ENCODE peak calls at places on chromosomes 11 and 22, in eight cellular contexts. One of them, this sample, is unnamed.

GRCh38 chr22:50471962-50472361 is 2.9 kb downstream of the SBF1 start:
- DNase-seq in right atrium auricular region: no peak
- DNase-seq in neural crest cell: no peak
- DNase-seq in psoas muscle: no peak
- DNase-seq in foreskin keratinocyte: no peak
- DNase-seq in H1: no peak
- DNase-seq in GM13977: no peak
- DNase-seq in bronchial epithelial cell: no peak
- DNase-seq in this sample: no peak

GRCh38 chr11:118786657-118787056 is 4.3 kb downstream of the DDX6 start:
- DNase-seq in right atrium auricular region: no peak
- DNase-seq in neural crest cell: no peak
- DNase-seq in psoas muscle: no peak
- DNase-seq in foreskin keratinocyte: no peak
- DNase-seq in H1: no peak
- DNase-seq in GM13977: no peak
- DNase-seq in bronchial epithelial cell: no peak
- DNase-seq in this sample: no peak

GRCh38 chr11:19039409-19039808 is 21.1 kb downstream of the MRGPRX2 start:
- DNase-seq in right atrium auricular region: no peak
- DNase-seq in neural crest cell: no peak
- DNase-seq in psoas muscle: no peak
- DNase-seq in foreskin keratinocyte: no peak
- DNase-seq in H1: no peak
- DNase-seq in GM13977: no peak
- DNase-seq in bronchial epithelial cell: no peak
- DNase-seq in this sample: no peak

GRCh38 chr22:38504731-38505594 is 1.1 kb downstream of the DDX17 start:
- DNase-seq in right atrium auricular region: no peak
- DNase-seq in neural crest cell: no peak
- DNase-seq in psoas muscle: peak; percentile 60
- DNase-seq in foreskin keratinocyte: no peak
- DNase-seq in H1: no peak
- DNase-seq in GM13977: peak; percentile 55
- DNase-seq in bronchial epithelial cell: peak; percentile 32
- DNase-seq in this sample: no peak

GRCh38 chr22:32473388-32473952 is 1.1 kb upstream of the FBXO7 start:
- DNase-seq in right atrium auricular region: no peak
- DNase-seq in neural crest cell: peak; percentile 25
- DNase-seq in psoas muscle: no peak
- DNase-seq in foreskin keratinocyte: no peak
- DNase-seq in H1: peak; percentile 56
- DNase-seq in GM13977: peak; percentile 72
- DNase-seq in bronchial epithelial cell: peak; percentile 71
- DNase-seq in this sample: peak; percentile 23

GRCh38 chr11:57303990-57304579 is 20.7 kb downstream of the TNKS1BP1 start:
- DNase-seq in right atrium auricular region: no peak
- DNase-seq in neural crest cell: no peak
- DNase-seq in psoas muscle: no peak
- DNase-seq in foreskin keratinocyte: peak; percentile 72
- DNase-seq in H1: no peak
- DNase-seq in GM13977: peak; percentile 4
- DNase-seq in bronchial epithelial cell: peak; percentile 94
- DNase-seq in this sample: no peak

GRCh38 chr11:110454609-110455008 is 24.9 kb downstream of the FDX1 start:
- DNase-seq in right atrium auricular region: no peak
- DNase-seq in neural crest cell: no peak
- DNase-seq in psoas muscle: no peak
- DNase-seq in foreskin keratinocyte: no peak
- DNase-seq in H1: no peak
- DNase-seq in GM13977: no peak
- DNase-seq in bronchial epithelial cell: no peak
- DNase-seq in this sample: no peak

GRCh38 chr11:86874314-86875056 is 74.1 kb downstream of the PRSS23 start:
- DNase-seq in right atrium auricular region: no peak
- DNase-seq in neural crest cell: no peak
- DNase-seq in psoas muscle: no peak
- DNase-seq in foreskin keratinocyte: no peak
- DNase-seq in H1: no peak
- DNase-seq in GM13977: no peak
- DNase-seq in bronchial epithelial cell: no peak
- DNase-seq in this sample: no peak

GRCh38 chr11:90204832-90205646 is 17.8 kb downstream of the CHORDC1 start:
- DNase-seq in right atrium auricular region: no peak
- DNase-seq in neural crest cell: no peak
- DNase-seq in psoas muscle: no peak
- DNase-seq in foreskin keratinocyte: no peak
- DNase-seq in H1: no peak
- DNase-seq in GM13977: peak; percentile 20
- DNase-seq in bronchial epithelial cell: peak; percentile 58
- DNase-seq in this sample: peak; percentile 22

GRCh38 chr11:46356911-46357482 is 9.7 kb downstream of the DGKZ start:
- DNase-seq in right atrium auricular region: no peak
- DNase-seq in neural crest cell: no peak
- DNase-seq in psoas muscle: peak; percentile 10
- DNase-seq in foreskin keratinocyte: no peak
- DNase-seq in H1: no peak
- DNase-seq in GM13977: no peak
- DNase-seq in bronchial epithelial cell: peak; percentile 84
- DNase-seq in this sample: no peak

GRCh38 chr22:27668828-27669797 is 132.4 kb downstream of the MN1 start:
- DNase-seq in right atrium auricular region: peak; percentile 90
- DNase-seq in neural crest cell: no peak
- DNase-seq in psoas muscle: peak; percentile 88
- DNase-seq in foreskin keratinocyte: peak; percentile 66
- DNase-seq in H1: no peak
- DNase-seq in GM13977: no peak
- DNase-seq in bronchial epithelial cell: peak; percentile 58
- DNase-seq in this sample: no peak

GRCh38 chr22:49208768-49209252 is 618.9 kb downstream of the BRD1 start:
- DNase-seq in right atrium auricular region: peak; percentile 28
- DNase-seq in neural crest cell: peak; percentile 30
- DNase-seq in psoas muscle: no peak
- DNase-seq in foreskin keratinocyte: no peak
- DNase-seq in H1: peak; percentile 79
- DNase-seq in GM13977: no peak
- DNase-seq in bronchial epithelial cell: no peak
- DNase-seq in this sample: no peak

GRCh38 chr11:99822846-99823565 is 802.3 kb downstream of the CNTN5 start:
- DNase-seq in right atrium auricular region: no peak
- DNase-seq in neural crest cell: no peak
- DNase-seq in psoas muscle: no peak
- DNase-seq in foreskin keratinocyte: peak; percentile 1
- DNase-seq in H1: no peak
- DNase-seq in GM13977: no peak
- DNase-seq in bronchial epithelial cell: peak; percentile 34
- DNase-seq in this sample: no peak

GRCh38 chr22:18059991-18060390 is 17.8 kb upstream of the PEX26 start:
- DNase-seq in right atrium auricular region: no peak
- DNase-seq in neural crest cell: no peak
- DNase-seq in psoas muscle: no peak
- DNase-seq in foreskin keratinocyte: no peak
- DNase-seq in H1: no peak
- DNase-seq in GM13977: no peak
- DNase-seq in bronchial epithelial cell: no peak
- DNase-seq in this sample: no peak

GRCh38 chr11:35166369-35167360 is 27.7 kb downstream of the CD44 start:
- DNase-seq in right atrium auricular region: peak; percentile 64
- DNase-seq in neural crest cell: no peak
- DNase-seq in psoas muscle: peak; percentile 24
- DNase-seq in foreskin keratinocyte: peak; percentile 88
- DNase-seq in H1: no peak
- DNase-seq in GM13977: no peak
- DNase-seq in bronchial epithelial cell: peak; percentile 97
- DNase-seq in this sample: peak; percentile 70

GRCh38 chr11:114208371-114208770 is 87.8 kb upstream of the NNMT start:
- DNase-seq in right atrium auricular region: no peak
- DNase-seq in neural crest cell: no peak
- DNase-seq in psoas muscle: no peak
- DNase-seq in foreskin keratinocyte: no peak
- DNase-seq in H1: no peak
- DNase-seq in GM13977: no peak
- DNase-seq in bronchial epithelial cell: peak; percentile 44
- DNase-seq in this sample: no peak

GRCh38 chr11:68213135-68213515 is at the start of gene KMT5B:
- DNase-seq in right atrium auricular region: no peak
- DNase-seq in neural crest cell: peak; percentile 66
- DNase-seq in psoas muscle: peak; percentile 74
- DNase-seq in foreskin keratinocyte: no peak
- DNase-seq in H1: peak; percentile 83
- DNase-seq in GM13977: peak; percentile 66
- DNase-seq in bronchial epithelial cell: no peak
- DNase-seq in this sample: peak; percentile 44

GRCh38 chr11:128715691-128716153 is 21.9 kb downstream of the FLI1 start:
- DNase-seq in right atrium auricular region: no peak
- DNase-seq in neural crest cell: no peak
- DNase-seq in psoas muscle: no peak
- DNase-seq in foreskin keratinocyte: no peak
- DNase-seq in H1: no peak
- DNase-seq in GM13977: no peak
- DNase-seq in bronchial epithelial cell: no peak
- DNase-seq in this sample: no peak

GRCh38 chr11:132101861-132102260 is 731.4 kb downstream of the NTM start:
- DNase-seq in right atrium auricular region: no peak
- DNase-seq in neural crest cell: no peak
- DNase-seq in psoas muscle: no peak
- DNase-seq in foreskin keratinocyte: no peak
- DNase-seq in H1: no peak
- DNase-seq in GM13977: no peak
- DNase-seq in bronchial epithelial cell: no peak
- DNase-seq in this sample: no peak

GRCh38 chr22:25835348-25835747 is 93.4 kb downstream of the MYO18B start:
- DNase-seq in right atrium auricular region: no peak
- DNase-seq in neural crest cell: no peak
- DNase-seq in psoas muscle: no peak
- DNase-seq in foreskin keratinocyte: no peak
- DNase-seq in H1: no peak
- DNase-seq in GM13977: no peak
- DNase-seq in bronchial epithelial cell: no peak
- DNase-seq in this sample: no peak

GRCh38 chr11:11966354-11966741 is 42.1 kb downstream of the DKK3 start:
- DNase-seq in right atrium auricular region: no peak
- DNase-seq in neural crest cell: no peak
- DNase-seq in psoas muscle: no peak
- DNase-seq in foreskin keratinocyte: no peak
- DNase-seq in H1: no peak
- DNase-seq in GM13977: peak; percentile 5
- DNase-seq in bronchial epithelial cell: no peak
- DNase-seq in this sample: no peak

GRCh38 chr11:112665291-112665690 is 295.9 kb upstream of the NCAM1 start:
- DNase-seq in right atrium auricular region: peak; percentile 46
- DNase-seq in neural crest cell: no peak
- DNase-seq in psoas muscle: no peak
- DNase-seq in foreskin keratinocyte: no peak
- DNase-seq in H1: no peak
- DNase-seq in GM13977: no peak
- DNase-seq in bronchial epithelial cell: no peak
- DNase-seq in this sample: no peak

GRCh38 chr22:30806391-30806861 is 111.8 kb downstream of the OSBP2 start:
- DNase-seq in right atrium auricular region: no peak
- DNase-seq in neural crest cell: no peak
- DNase-seq in psoas muscle: no peak
- DNase-seq in foreskin keratinocyte: peak; percentile 84
- DNase-seq in H1: peak; percentile 52
- DNase-seq in GM13977: no peak
- DNase-seq in bronchial epithelial cell: peak; percentile 85
- DNase-seq in this sample: no peak
- TF ChIP-seq CTCF in right atrium auricular region: no peak
- TF ChIP-seq CTCF in neural crest cell: no peak
- TF ChIP-seq CTCF in psoas muscle: no peak
- TF ChIP-seq CTCF in foreskin keratinocyte: peak; percentile 1
- TF ChIP-seq CTCF in H1: no peak
- TF ChIP-seq CTCF in GM13977: no peak
- TF ChIP-seq CTCF in bronchial epithelial cell: no peak
- TF ChIP-seq CTCF in this sample: no peak

GRCh38 chr11:70415176-70415575 is 16.8 kb downstream of the CTTN start:
- DNase-seq in right atrium auricular region: no peak
- DNase-seq in neural crest cell: no peak
- DNase-seq in psoas muscle: peak; percentile 62
- DNase-seq in foreskin keratinocyte: no peak
- DNase-seq in H1: no peak
- DNase-seq in GM13977: no peak
- DNase-seq in bronchial epithelial cell: no peak
- DNase-seq in this sample: no peak
- TF ChIP-seq CTCF in right atrium auricular region: no peak
- TF ChIP-seq CTCF in neural crest cell: peak; percentile 47
- TF ChIP-seq CTCF in psoas muscle: no peak
- TF ChIP-seq CTCF in foreskin keratinocyte: peak; percentile 29
- TF ChIP-seq CTCF in H1: peak; percentile 26
- TF ChIP-seq CTCF in GM13977: no peak
- TF ChIP-seq CTCF in bronchial epithelial cell: peak; percentile 10
- TF ChIP-seq CTCF in this sample: peak; percentile 36

DNA sequence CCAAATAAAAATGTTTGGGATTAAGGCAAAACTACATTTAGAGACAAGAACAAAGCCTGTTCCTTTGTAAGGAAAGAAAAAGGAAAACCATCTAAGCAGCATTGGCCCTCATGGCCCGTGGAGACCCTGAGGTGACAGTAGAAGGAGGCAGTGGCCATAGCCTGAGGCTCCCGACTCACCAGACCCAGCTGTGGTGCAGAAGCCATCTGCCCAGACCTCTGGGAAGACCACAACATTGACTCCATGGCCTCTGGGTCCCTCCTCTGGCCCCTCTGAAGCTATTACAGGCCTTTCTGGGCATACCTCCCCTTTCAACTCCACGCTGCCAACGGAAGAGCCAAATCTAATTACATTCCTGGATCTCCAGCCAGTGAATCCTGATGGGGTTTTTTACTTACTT is 6.4 kb downstream of the PRAME start:
- DNase-seq in right atrium auricular region: no peak
- DNase-seq in neural crest cell: peak; percentile 10
- DNase-seq in psoas muscle: no peak
- DNase-seq in foreskin keratinocyte: no peak
- DNase-seq in H1: no peak
- DNase-seq in GM13977: peak; percentile 34
- DNase-seq in bronchial epithelial cell: no peak
- DNase-seq in this sample: no peak
- TF ChIP-seq CTCF in right atrium auricular region: no peak
- TF ChIP-seq CTCF in neural crest cell: no peak
- TF ChIP-seq CTCF in psoas muscle: no peak
- TF ChIP-seq CTCF in foreskin keratinocyte: no peak
- TF ChIP-seq CTCF in H1: peak; percentile 51
- TF ChIP-seq CTCF in GM13977: peak; percentile 10
- TF ChIP-seq CTCF in bronchial epithelial cell: no peak
- TF ChIP-seq CTCF in this sample: no peak

DNA sequence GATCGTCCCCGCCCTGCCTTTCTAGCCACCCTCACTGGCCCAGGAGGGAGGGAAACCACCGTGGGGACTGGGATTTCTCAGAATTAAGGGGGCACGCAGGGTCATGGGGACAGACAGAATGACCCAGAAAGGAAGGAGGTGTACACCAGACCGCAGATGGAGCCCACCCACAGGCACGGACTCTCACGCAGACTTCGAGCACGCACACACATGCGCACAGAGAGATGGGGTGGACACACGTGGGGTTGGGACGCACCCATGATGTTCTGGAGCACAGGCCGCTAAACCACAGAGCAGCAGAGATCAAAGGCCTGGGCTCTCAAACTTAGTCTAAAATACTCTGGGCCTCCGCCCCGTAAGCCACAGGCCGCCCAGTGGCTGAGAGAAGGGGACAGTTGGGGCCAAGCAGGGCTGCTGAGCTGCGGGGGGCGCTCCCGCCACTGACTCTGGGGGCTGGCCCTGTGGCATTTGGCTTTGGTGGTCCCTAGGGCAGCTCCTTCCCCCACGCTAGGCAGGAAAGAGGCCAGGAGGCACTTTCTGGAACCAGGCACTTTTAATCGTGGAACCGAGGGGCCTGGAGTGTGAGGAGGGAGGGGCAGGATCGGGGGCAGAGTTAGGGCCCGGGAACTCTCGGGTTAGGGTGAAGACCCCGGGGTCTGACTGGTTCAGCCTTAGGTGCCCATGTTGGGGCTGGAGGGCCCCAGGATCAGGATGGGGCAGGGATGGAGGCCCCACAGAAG is 1.5 kb downstream of the IFITM5 start:
- DNase-seq in right atrium auricular region: no peak
- DNase-seq in neural crest cell: no peak
- DNase-seq in psoas muscle: peak; percentile 23
- DNase-seq in foreskin keratinocyte: no peak
- DNase-seq in H1: no peak
- DNase-seq in GM13977: no peak
- DNase-seq in bronchial epithelial cell: no peak
- DNase-seq in this sample: no peak
- TF ChIP-seq CTCF in right atrium auricular region: no peak
- TF ChIP-seq CTCF in neural crest cell: no peak
- TF ChIP-seq CTCF in psoas muscle: no peak
- TF ChIP-seq CTCF in foreskin keratinocyte: no peak
- TF ChIP-seq CTCF in H1: no peak
- TF ChIP-seq CTCF in GM13977: no peak
- TF ChIP-seq CTCF in bronchial epithelial cell: no peak
- TF ChIP-seq CTCF in this sample: no peak